ENCODE peak calls at places on chromosomes 7 and 10, in eight cellular contexts. One of them, this sample, is unnamed.

GRCh38 chr10:130559213-130559944 is 423.2 kb downstream of the GLRX3 start:
- DNase-seq in astrocyte of the spinal cord: no peak
- DNase-seq in breast epithelium: no peak
- DNase-seq in DND-41: no peak
- DNase-seq in cardiac muscle cell: no peak
- DNase-seq in stomach: no peak
- DNase-seq in HCT116: no peak
- DNase-seq in foreskin fibroblast: no peak
- DNase-seq in this sample: no peak

GRCh38 chr10:26627320-26627719 is 70.2 kb upstream of the PDSS1 start:
- DNase-seq in astrocyte of the spinal cord: no peak
- DNase-seq in breast epithelium: no peak
- DNase-seq in DND-41: no peak
- DNase-seq in cardiac muscle cell: peak
- DNase-seq in stomach: no peak
- DNase-seq in HCT116: peak
- DNase-seq in foreskin fibroblast: no peak
- DNase-seq in this sample: no peak

GRCh38 chr7:155795401-155795800 is 16.9 kb downstream of the SHH start:
- DNase-seq in astrocyte of the spinal cord: no peak
- DNase-seq in breast epithelium: no peak
- DNase-seq in DND-41: no peak
- DNase-seq in cardiac muscle cell: no peak
- DNase-seq in stomach: no peak
- DNase-seq in HCT116: no peak
- DNase-seq in foreskin fibroblast: no peak
- DNase-seq in this sample: no peak

GRCh38 chr7:64886956-64887545 is 16.0 kb upstream of the ZNF273 start:
- DNase-seq in astrocyte of the spinal cord: no peak
- DNase-seq in breast epithelium: peak
- DNase-seq in DND-41: no peak
- DNase-seq in cardiac muscle cell: no peak
- DNase-seq in stomach: peak
- DNase-seq in HCT116: no peak
- DNase-seq in foreskin fibroblast: no peak
- DNase-seq in this sample: no peak

GRCh38 chr7:31122649-31123058 is 70.5 kb downstream of the ADCYAP1R1 start:
- DNase-seq in astrocyte of the spinal cord: peak
- DNase-seq in breast epithelium: peak
- DNase-seq in DND-41: peak
- DNase-seq in cardiac muscle cell: peak
- DNase-seq in stomach: peak
- DNase-seq in HCT116: peak
- DNase-seq in foreskin fibroblast: peak
- DNase-seq in this sample: no peak

GRCh38 chr7:101923276-101923985 is 106.0 kb downstream of the CUX1 start:
- DNase-seq in astrocyte of the spinal cord: no peak
- DNase-seq in breast epithelium: no peak
- DNase-seq in DND-41: no peak
- DNase-seq in cardiac muscle cell: no peak
- DNase-seq in stomach: no peak
- DNase-seq in HCT116: no peak
- DNase-seq in foreskin fibroblast: no peak
- DNase-seq in this sample: no peak

GRCh38 chr10:24622781-24623301 is 100.8 kb downstream of the ARHGAP21 start:
- DNase-seq in astrocyte of the spinal cord: peak
- DNase-seq in breast epithelium: no peak
- DNase-seq in DND-41: no peak
- DNase-seq in cardiac muscle cell: no peak
- DNase-seq in stomach: no peak
- DNase-seq in HCT116: no peak
- DNase-seq in foreskin fibroblast: no peak
- DNase-seq in this sample: no peak

GRCh38 chr7:155874010-155874409 is 61.7 kb upstream of the SHH start:
- DNase-seq in astrocyte of the spinal cord: no peak
- DNase-seq in breast epithelium: peak
- DNase-seq in DND-41: no peak
- DNase-seq in cardiac muscle cell: no peak
- DNase-seq in stomach: no peak
- DNase-seq in HCT116: no peak
- DNase-seq in foreskin fibroblast: no peak
- DNase-seq in this sample: no peak

GRCh38 chr10:42753126-42753506 is 29.5 kb upstream of the BMS1 start:
- DNase-seq in astrocyte of the spinal cord: peak
- DNase-seq in breast epithelium: peak
- DNase-seq in DND-41: no peak
- DNase-seq in cardiac muscle cell: peak
- DNase-seq in stomach: peak
- DNase-seq in HCT116: peak
- DNase-seq in foreskin fibroblast: peak
- DNase-seq in this sample: peak

GRCh38 chr10:102090772-102091171 is 25.6 kb downstream of the HPS6 start:
- DNase-seq in astrocyte of the spinal cord: no peak
- DNase-seq in breast epithelium: no peak
- DNase-seq in DND-41: no peak
- DNase-seq in cardiac muscle cell: no peak
- DNase-seq in stomach: no peak
- DNase-seq in HCT116: no peak
- DNase-seq in foreskin fibroblast: no peak
- DNase-seq in this sample: no peak

GRCh38 chr10:127354255-127354654 is 157.9 kb upstream of the INSYN2A start:
- DNase-seq in astrocyte of the spinal cord: no peak
- DNase-seq in breast epithelium: no peak
- DNase-seq in DND-41: no peak
- DNase-seq in cardiac muscle cell: no peak
- DNase-seq in stomach: no peak
- DNase-seq in HCT116: no peak
- DNase-seq in foreskin fibroblast: no peak
- DNase-seq in this sample: no peak

GRCh38 chr7:12777257-12777656 is 89.8 kb downstream of the ARL4A start:
- DNase-seq in astrocyte of the spinal cord: no peak
- DNase-seq in breast epithelium: no peak
- DNase-seq in DND-41: no peak
- DNase-seq in cardiac muscle cell: no peak
- DNase-seq in stomach: no peak
- DNase-seq in HCT116: no peak
- DNase-seq in foreskin fibroblast: no peak
- DNase-seq in this sample: no peak

GRCh38 chr7:1713502-1714484 is 43.7 kb downstream of the ELFN1 start:
- DNase-seq in astrocyte of the spinal cord: no peak
- DNase-seq in breast epithelium: no peak
- DNase-seq in DND-41: no peak
- DNase-seq in cardiac muscle cell: peak
- DNase-seq in stomach: peak
- DNase-seq in HCT116: no peak
- DNase-seq in foreskin fibroblast: no peak
- DNase-seq in this sample: no peak

GRCh38 chr7:99624487-99624886 is 7.7 kb downstream of the ZSCAN25 start:
- DNase-seq in astrocyte of the spinal cord: no peak
- DNase-seq in breast epithelium: no peak
- DNase-seq in DND-41: peak
- DNase-seq in cardiac muscle cell: no peak
- DNase-seq in stomach: no peak
- DNase-seq in HCT116: no peak
- DNase-seq in foreskin fibroblast: no peak
- DNase-seq in this sample: peak

GRCh38 chr7:5657901-5658300 is 123.6 kb downstream of the RNF216 start:
- DNase-seq in astrocyte of the spinal cord: peak
- DNase-seq in breast epithelium: no peak
- DNase-seq in DND-41: no peak
- DNase-seq in cardiac muscle cell: no peak
- DNase-seq in stomach: no peak
- DNase-seq in HCT116: no peak
- DNase-seq in foreskin fibroblast: peak
- DNase-seq in this sample: no peak

GRCh38 chr7:94445696-94446194 is 51.0 kb downstream of the COL1A2 start:
- DNase-seq in astrocyte of the spinal cord: no peak
- DNase-seq in breast epithelium: no peak
- DNase-seq in DND-41: no peak
- DNase-seq in cardiac muscle cell: no peak
- DNase-seq in stomach: no peak
- DNase-seq in HCT116: no peak
- DNase-seq in foreskin fibroblast: no peak
- DNase-seq in this sample: no peak

DNA sequence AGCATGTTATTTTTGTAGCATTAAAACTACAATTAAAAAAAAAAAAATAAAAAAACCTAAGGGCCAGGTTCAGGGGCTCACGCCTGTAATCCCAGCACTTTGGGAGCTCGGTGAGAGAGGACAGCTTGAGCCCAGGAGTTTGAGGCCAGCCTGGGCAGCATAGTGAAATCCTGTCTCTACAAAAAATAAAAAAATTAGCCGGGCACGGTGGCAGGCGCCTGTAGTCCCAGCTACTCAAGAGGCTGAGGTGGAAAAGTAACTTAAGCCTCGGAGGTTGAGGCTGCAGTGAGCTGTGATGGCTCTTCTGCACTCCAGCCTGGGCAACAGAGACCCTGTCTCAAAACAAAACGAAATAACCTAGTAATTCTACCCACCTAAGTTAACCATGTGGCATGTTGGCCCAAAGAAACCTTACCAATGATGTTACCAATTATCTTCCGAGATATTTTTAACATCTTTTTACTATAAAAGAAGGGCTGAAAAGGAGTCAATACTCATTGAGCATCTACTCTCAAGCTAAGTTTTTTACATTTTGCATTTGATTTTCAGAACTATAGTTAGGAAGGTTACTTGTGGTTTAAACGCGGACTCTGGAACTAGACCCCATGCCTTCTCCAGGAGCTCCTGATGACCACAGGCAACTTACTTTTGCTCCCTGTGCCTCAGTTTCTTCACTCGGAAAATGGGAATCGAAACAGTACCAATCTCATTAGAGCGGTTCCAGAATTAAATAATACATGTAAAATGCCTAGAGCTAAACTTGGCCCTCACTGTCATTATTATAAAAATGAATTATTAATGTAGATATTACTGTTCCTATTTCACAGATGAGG is 1.4 kb downstream of the ITGB1 start:
- DNase-seq in astrocyte of the spinal cord: no peak
- DNase-seq in breast epithelium: no peak
- DNase-seq in DND-41: no peak
- DNase-seq in cardiac muscle cell: no peak
- DNase-seq in stomach: no peak
- DNase-seq in HCT116: no peak
- DNase-seq in foreskin fibroblast: no peak
- DNase-seq in this sample: no peak
- H3K4me3 ChIP-seq in astrocyte of the spinal cord: peak
- H3K4me3 ChIP-seq in breast epithelium: peak
- H3K4me3 ChIP-seq in DND-41: peak
- H3K4me3 ChIP-seq in cardiac muscle cell: peak
- H3K4me3 ChIP-seq in stomach: peak
- H3K4me3 ChIP-seq in HCT116: peak
- H3K4me3 ChIP-seq in foreskin fibroblast: peak
- H3K4me3 ChIP-seq in this sample: peak

GRCh38 chr7:158401826-158402225 is 185.8 kb downstream of the PTPRN2 start:
- DNase-seq in astrocyte of the spinal cord: no peak
- DNase-seq in breast epithelium: no peak
- DNase-seq in DND-41: no peak
- DNase-seq in cardiac muscle cell: no peak
- DNase-seq in stomach: no peak
- DNase-seq in HCT116: no peak
- DNase-seq in foreskin fibroblast: no peak
- DNase-seq in this sample: no peak
- H3K4me3 ChIP-seq in astrocyte of the spinal cord: no peak
- H3K4me3 ChIP-seq in breast epithelium: no peak
- H3K4me3 ChIP-seq in DND-41: no peak
- H3K4me3 ChIP-seq in cardiac muscle cell: no peak
- H3K4me3 ChIP-seq in stomach: no peak
- H3K4me3 ChIP-seq in HCT116: no peak
- H3K4me3 ChIP-seq in foreskin fibroblast: no peak
- H3K4me3 ChIP-seq in this sample: no peak

DNA sequence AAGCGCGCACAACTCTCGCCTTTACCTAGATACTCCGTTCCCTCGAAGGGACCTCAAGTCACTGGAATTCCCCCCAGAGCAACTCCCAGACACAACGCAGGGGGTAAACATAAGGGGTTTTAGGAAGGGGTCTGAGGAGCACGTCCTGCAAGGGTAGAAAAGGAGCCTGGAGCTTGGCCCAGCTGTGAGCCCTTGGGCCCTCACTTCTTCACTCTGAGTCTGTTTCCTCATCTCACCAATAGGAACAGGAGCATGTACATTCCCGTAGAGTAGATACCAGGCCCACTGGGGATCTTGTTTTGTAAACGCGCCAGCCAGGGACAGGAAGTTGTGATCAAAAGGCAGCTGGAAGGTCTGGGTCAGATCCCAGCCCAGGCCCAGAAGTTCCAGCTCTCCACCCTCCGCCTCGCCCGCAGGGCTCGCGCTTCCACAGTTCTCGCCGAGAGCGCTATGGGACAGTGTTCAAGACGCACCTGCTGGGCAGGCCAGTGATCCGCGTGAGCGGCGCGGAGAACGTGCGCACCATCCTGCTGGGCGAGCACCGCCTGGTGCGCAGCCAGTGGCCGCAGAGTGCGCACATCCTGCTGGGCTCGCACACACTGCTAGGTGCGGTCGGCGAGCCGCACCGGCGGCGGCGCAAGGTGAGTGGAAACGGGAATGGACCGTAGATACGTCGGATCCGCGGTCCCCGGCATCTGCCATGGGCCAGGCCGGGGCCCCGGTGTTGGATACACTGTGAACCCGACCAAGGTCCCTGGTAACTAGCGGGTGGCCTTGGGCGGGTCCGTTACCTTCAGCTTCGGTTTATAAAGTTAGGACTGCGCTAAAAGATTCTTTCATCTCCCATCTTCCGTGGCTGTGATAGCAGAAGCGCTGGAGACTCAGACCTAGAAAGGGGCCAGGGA is 1.2 kb downstream of the CYP26C1 start:
- DNase-seq in astrocyte of the spinal cord: no peak
- DNase-seq in breast epithelium: no peak
- DNase-seq in DND-41: no peak
- DNase-seq in cardiac muscle cell: no peak
- DNase-seq in stomach: no peak
- DNase-seq in HCT116: no peak
- DNase-seq in foreskin fibroblast: no peak
- DNase-seq in this sample: no peak
- H3K4me3 ChIP-seq in astrocyte of the spinal cord: no peak
- H3K4me3 ChIP-seq in breast epithelium: peak
- H3K4me3 ChIP-seq in DND-41: no peak
- H3K4me3 ChIP-seq in cardiac muscle cell: peak
- H3K4me3 ChIP-seq in stomach: peak
- H3K4me3 ChIP-seq in HCT116: no peak
- H3K4me3 ChIP-seq in foreskin fibroblast: peak
- H3K4me3 ChIP-seq in this sample: no peak

DNA sequence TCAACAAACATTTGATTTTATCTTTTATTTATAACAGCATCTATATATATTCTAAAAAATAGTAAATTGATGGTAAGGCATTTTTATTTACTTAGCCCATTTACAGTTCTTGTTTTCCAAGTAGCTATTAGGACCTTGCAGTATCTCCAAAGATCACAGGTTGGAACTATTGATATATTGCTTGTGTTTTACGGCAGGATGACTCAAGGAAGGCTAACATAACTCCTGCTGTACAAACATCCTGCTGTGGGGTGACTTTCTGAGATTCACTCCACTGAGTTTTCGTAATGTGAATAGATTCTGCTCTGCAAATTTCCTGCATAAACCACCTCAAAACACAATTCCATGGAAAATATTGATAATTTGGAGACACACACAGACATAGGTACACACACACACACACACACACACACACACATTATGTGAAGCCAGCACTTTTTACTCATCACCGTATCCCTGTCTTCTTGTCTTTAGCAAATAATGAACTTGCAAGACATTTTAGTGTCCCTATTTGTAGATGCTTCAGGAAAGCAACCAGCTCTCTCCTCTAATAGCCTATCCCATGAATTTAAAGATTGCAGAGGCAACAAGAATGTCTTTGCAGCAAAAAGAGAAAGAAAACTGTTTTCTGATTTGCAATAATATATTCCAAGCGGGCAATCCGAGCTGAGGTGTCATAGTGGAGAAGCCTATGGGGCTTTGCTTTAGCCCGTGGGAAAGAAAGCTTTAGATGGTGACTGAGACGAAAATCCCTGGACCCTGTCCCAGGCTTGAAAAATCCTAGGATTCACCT is 722 bp downstream of the AGR2 start:
- DNase-seq in astrocyte of the spinal cord: peak
- DNase-seq in breast epithelium: no peak
- DNase-seq in DND-41: no peak
- DNase-seq in cardiac muscle cell: no peak
- DNase-seq in stomach: no peak
- DNase-seq in HCT116: no peak
- DNase-seq in foreskin fibroblast: peak
- DNase-seq in this sample: no peak
- H3K4me3 ChIP-seq in astrocyte of the spinal cord: no peak
- H3K4me3 ChIP-seq in breast epithelium: no peak
- H3K4me3 ChIP-seq in DND-41: no peak
- H3K4me3 ChIP-seq in cardiac muscle cell: no peak
- H3K4me3 ChIP-seq in stomach: peak
- H3K4me3 ChIP-seq in HCT116: no peak
- H3K4me3 ChIP-seq in foreskin fibroblast: no peak
- H3K4me3 ChIP-seq in this sample: no peak

This sample was measured in CD8-positive, alpha-beta T cell.